ENCODE peak calls at places on chromosomes 2 and 18, in five cellular contexts. One of them, this sample, is unnamed. For H3K27me3, the result is how much of the 10 kb centered on the place peaks cover.

GRCh38 chr2:230895536-230896345 is 29.3 kb downstream of the GPR55 start:
- DNase-seq in upper lobe of right lung: no peak
- DNase-seq in IMR-90: no peak
- DNase-seq in CD4-positive, alpha-beta T cell: no peak
- DNase-seq in gastrocnemius medialis: no peak
- DNase-seq in this sample: no peak

GRCh38 chr2:14779252-14779651 is 146.7 kb downstream of the LRATD1 start:
- DNase-seq in upper lobe of right lung: no peak
- DNase-seq in IMR-90: no peak
- DNase-seq in gastrocnemius medialis: no peak
- DNase-seq in CD4-positive, alpha-beta T cell: no peak
- DNase-seq in this sample: no peak

GRCh38 chr2:187500585-187501359 is 52.7 kb upstream of the CALCRL start:
- DNase-seq in gastrocnemius medialis: no peak
- DNase-seq in upper lobe of right lung: no peak
- DNase-seq in IMR-90: peak
- DNase-seq in CD4-positive, alpha-beta T cell: no peak
- DNase-seq in this sample: no peak

GRCh38 chr2:9286553-9287399 is 80.2 kb downstream of the ASAP2 start:
- DNase-seq in upper lobe of right lung: no peak
- DNase-seq in gastrocnemius medialis: no peak
- DNase-seq in IMR-90: peak
- DNase-seq in CD4-positive, alpha-beta T cell: no peak
- DNase-seq in this sample: no peak

GRCh38 chr2:236663267-236663666 is 93.6 kb downstream of the ACKR3 start:
- DNase-seq in upper lobe of right lung: no peak
- DNase-seq in CD4-positive, alpha-beta T cell: no peak
- DNase-seq in gastrocnemius medialis: peak
- DNase-seq in IMR-90: no peak
- DNase-seq in this sample: no peak

GRCh38 chr2:201363857-201364560 is 6.9 kb upstream of the FLACC1 start:
- DNase-seq in upper lobe of right lung: no peak
- DNase-seq in gastrocnemius medialis: no peak
- DNase-seq in IMR-90: peak
- DNase-seq in CD4-positive, alpha-beta T cell: no peak
- DNase-seq in this sample: no peak

GRCh38 chr2:200226652-200227426 is 79.7 kb upstream of the SPATS2L start:
- DNase-seq in gastrocnemius medialis: peak
- DNase-seq in CD4-positive, alpha-beta T cell: no peak
- DNase-seq in upper lobe of right lung: no peak
- DNase-seq in IMR-90: no peak
- DNase-seq in this sample: no peak

GRCh38 chr2:12766421-12766879 is 49.7 kb downstream of the TRIB2 start:
- DNase-seq in IMR-90: peak
- DNase-seq in gastrocnemius medialis: no peak
- DNase-seq in upper lobe of right lung: no peak
- DNase-seq in CD4-positive, alpha-beta T cell: no peak
- DNase-seq in this sample: no peak

GRCh38 chr2:239155806-239156480 is 244.9 kb downstream of the HDAC4 start:
- DNase-seq in CD4-positive, alpha-beta T cell: no peak
- DNase-seq in upper lobe of right lung: peak
- DNase-seq in IMR-90: no peak
- DNase-seq in gastrocnemius medialis: peak
- DNase-seq in this sample: no peak

GRCh38 chr2:85998071-85998991 is 107.4 kb downstream of the POLR1A start:
- DNase-seq in upper lobe of right lung: peak
- DNase-seq in gastrocnemius medialis: peak
- DNase-seq in IMR-90: peak
- DNase-seq in CD4-positive, alpha-beta T cell: no peak
- DNase-seq in this sample: no peak

GRCh38 chr2:50987914-50988313 is 44.0 kb downstream of the NRXN1 start:
- DNase-seq in IMR-90: no peak
- DNase-seq in gastrocnemius medialis: no peak
- DNase-seq in CD4-positive, alpha-beta T cell: no peak
- DNase-seq in upper lobe of right lung: no peak
- DNase-seq in this sample: no peak

GRCh38 chr18:74512321-74513053 is 16.3 kb downstream of the CNDP2 start:
- DNase-seq in upper lobe of right lung: no peak
- DNase-seq in IMR-90: no peak
- DNase-seq in gastrocnemius medialis: no peak
- DNase-seq in CD4-positive, alpha-beta T cell: no peak
- DNase-seq in this sample: no peak

GRCh38 chr2:128178144-128178649 is 87.2 kb downstream of the UGGT1 start:
- DNase-seq in CD4-positive, alpha-beta T cell: no peak
- DNase-seq in upper lobe of right lung: no peak
- DNase-seq in IMR-90: no peak
- DNase-seq in gastrocnemius medialis: no peak
- DNase-seq in this sample: no peak

GRCh38 chr2:128177315-128177714 is 86.3 kb downstream of the UGGT1 start:
- DNase-seq in upper lobe of right lung: no peak
- DNase-seq in CD4-positive, alpha-beta T cell: no peak
- DNase-seq in gastrocnemius medialis: no peak
- DNase-seq in IMR-90: no peak
- DNase-seq in this sample: no peak

GRCh38 chr2:128178650-128179460 is 87.9 kb downstream of the UGGT1 start:
- DNase-seq in upper lobe of right lung: no peak
- DNase-seq in gastrocnemius medialis: peak
- DNase-seq in CD4-positive, alpha-beta T cell: peak
- DNase-seq in IMR-90: peak
- DNase-seq in this sample: no peak

GRCh38 chr2:128180031-128180430 is 89.0 kb downstream of the UGGT1 start:
- DNase-seq in upper lobe of right lung: no peak
- DNase-seq in CD4-positive, alpha-beta T cell: no peak
- DNase-seq in gastrocnemius medialis: no peak
- DNase-seq in IMR-90: peak
- DNase-seq in this sample: no peak

DNA sequence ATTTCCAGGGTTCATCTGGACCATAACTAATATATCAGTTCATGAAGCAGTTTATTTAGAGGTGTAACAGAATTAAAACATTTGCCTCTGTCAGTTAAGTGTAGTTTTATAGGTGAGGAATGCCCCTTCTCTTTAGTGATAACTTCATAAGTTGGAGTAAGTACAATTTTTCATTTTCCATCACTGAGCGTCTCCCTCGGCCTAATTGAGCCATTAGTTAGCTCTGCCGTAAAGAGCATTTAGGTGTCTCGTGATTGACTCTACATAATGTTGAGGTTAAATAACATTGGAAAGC is 88.4 kb downstream of the UGGT1 start:
- DNase-seq in IMR-90: no peak
- DNase-seq in upper lobe of right lung: no peak
- DNase-seq in gastrocnemius medialis: no peak
- DNase-seq in CD4-positive, alpha-beta T cell: no peak
- DNase-seq in this sample: no peak
- TF ChIP-seq CTCF in IMR-90: no peak
- TF ChIP-seq CTCF in upper lobe of right lung: no peak
- TF ChIP-seq CTCF in gastrocnemius medialis: no peak
- TF ChIP-seq CTCF in CD4-positive, alpha-beta T cell: no peak
- TF ChIP-seq CTCF in this sample: no peak

GRCh38 chr18:79784071-79784913 is 13.4 kb upstream of the KCNG2 start:
- DNase-seq in gastrocnemius medialis: no peak
- DNase-seq in upper lobe of right lung: peak
- DNase-seq in CD4-positive, alpha-beta T cell: no peak
- DNase-seq in IMR-90: no peak
- DNase-seq in this sample: no peak

GRCh38 chr18:79786781-79787526 is 10.8 kb upstream of the KCNG2 start:
- DNase-seq in gastrocnemius medialis: no peak
- DNase-seq in upper lobe of right lung: peak
- DNase-seq in IMR-90: peak
- DNase-seq in CD4-positive, alpha-beta T cell: no peak
- DNase-seq in this sample: no peak

GRCh38 chr18:79784965-79785770 is 12.6 kb upstream of the KCNG2 start:
- DNase-seq in gastrocnemius medialis: no peak
- DNase-seq in IMR-90: peak
- DNase-seq in CD4-positive, alpha-beta T cell: no peak
- DNase-seq in upper lobe of right lung: peak
- DNase-seq in this sample: no peak

GRCh38 chr18:79786304-79786703 is 11.4 kb upstream of the KCNG2 start:
- DNase-seq in upper lobe of right lung: peak
- DNase-seq in IMR-90: no peak
- DNase-seq in gastrocnemius medialis: no peak
- DNase-seq in CD4-positive, alpha-beta T cell: no peak
- DNase-seq in this sample: no peak

DNA sequence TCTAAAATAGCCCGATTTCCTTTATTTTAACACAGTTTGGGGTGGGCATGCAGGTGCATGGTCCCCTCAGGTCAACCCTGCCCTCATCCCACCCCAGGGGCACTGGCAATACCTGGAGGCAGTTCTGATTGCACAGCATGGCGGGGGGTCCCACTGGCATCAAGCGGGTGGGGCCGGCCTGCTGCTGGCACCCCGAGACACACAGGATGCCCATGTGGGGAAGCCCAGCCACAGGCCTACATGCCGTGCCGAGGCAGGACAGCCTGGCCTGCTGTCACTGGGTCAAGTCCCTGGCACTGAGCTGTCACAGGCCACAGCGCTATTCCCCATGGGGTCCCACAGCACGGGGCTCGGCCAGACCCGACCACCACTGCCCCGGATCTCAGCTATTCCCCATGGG is 11.9 kb upstream of the KCNG2 start:
- DNase-seq in CD4-positive, alpha-beta T cell: no peak
- DNase-seq in gastrocnemius medialis: no peak
- DNase-seq in IMR-90: no peak
- DNase-seq in upper lobe of right lung: peak
- DNase-seq in this sample: no peak
- H3K27me3 ChIP-seq in CD4-positive, alpha-beta T cell: half or more
- H3K27me3 ChIP-seq in gastrocnemius medialis: half or more
- H3K27me3 ChIP-seq in IMR-90: under half
- H3K27me3 ChIP-seq in upper lobe of right lung: half or more
- H3K27me3 ChIP-seq in this sample: under half

GRCh38 chr2:180739070-180739469 is 241.3 kb upstream of the UBE2E3 start:
- DNase-seq in CD4-positive, alpha-beta T cell: no peak
- DNase-seq in IMR-90: no peak
- DNase-seq in upper lobe of right lung: no peak
- DNase-seq in gastrocnemius medialis: peak
- DNase-seq in this sample: no peak

GRCh38 chr2:180742809-180743208 is 237.6 kb upstream of the UBE2E3 start:
- DNase-seq in gastrocnemius medialis: no peak
- DNase-seq in upper lobe of right lung: no peak
- DNase-seq in IMR-90: peak
- DNase-seq in CD4-positive, alpha-beta T cell: no peak
- DNase-seq in this sample: no peak

GRCh38 chr2:180747728-180748127 is 232.7 kb upstream of the UBE2E3 start:
- DNase-seq in upper lobe of right lung: no peak
- DNase-seq in IMR-90: peak
- DNase-seq in gastrocnemius medialis: no peak
- DNase-seq in CD4-positive, alpha-beta T cell: no peak
- DNase-seq in this sample: no peak

GRCh38 chr2:180743412-180743811 is 237.0 kb upstream of the UBE2E3 start:
- DNase-seq in gastrocnemius medialis: no peak
- DNase-seq in upper lobe of right lung: no peak
- DNase-seq in IMR-90: no peak
- DNase-seq in CD4-positive, alpha-beta T cell: no peak
- DNase-seq in this sample: no peak
- H3K27ac ChIP-seq in gastrocnemius medialis: no peak
- H3K27ac ChIP-seq in upper lobe of right lung: no peak
- H3K27ac ChIP-seq in IMR-90: no peak
- H3K27ac ChIP-seq in CD4-positive, alpha-beta T cell: no peak
- H3K27ac ChIP-seq in this sample: no peak

GRCh38 chr2:148829618-148830017 is 45.4 kb upstream of the KIF5C start:
- DNase-seq in IMR-90: no peak
- DNase-seq in gastrocnemius medialis: no peak
- DNase-seq in CD4-positive, alpha-beta T cell: no peak
- DNase-seq in upper lobe of right lung: no peak
- DNase-seq in this sample: no peak
- TF ChIP-seq CTCF in IMR-90: no peak
- TF ChIP-seq CTCF in gastrocnemius medialis: no peak
- TF ChIP-seq CTCF in CD4-positive, alpha-beta T cell: no peak
- TF ChIP-seq CTCF in upper lobe of right lung: no peak
- TF ChIP-seq CTCF in this sample: no peak

DNA sequence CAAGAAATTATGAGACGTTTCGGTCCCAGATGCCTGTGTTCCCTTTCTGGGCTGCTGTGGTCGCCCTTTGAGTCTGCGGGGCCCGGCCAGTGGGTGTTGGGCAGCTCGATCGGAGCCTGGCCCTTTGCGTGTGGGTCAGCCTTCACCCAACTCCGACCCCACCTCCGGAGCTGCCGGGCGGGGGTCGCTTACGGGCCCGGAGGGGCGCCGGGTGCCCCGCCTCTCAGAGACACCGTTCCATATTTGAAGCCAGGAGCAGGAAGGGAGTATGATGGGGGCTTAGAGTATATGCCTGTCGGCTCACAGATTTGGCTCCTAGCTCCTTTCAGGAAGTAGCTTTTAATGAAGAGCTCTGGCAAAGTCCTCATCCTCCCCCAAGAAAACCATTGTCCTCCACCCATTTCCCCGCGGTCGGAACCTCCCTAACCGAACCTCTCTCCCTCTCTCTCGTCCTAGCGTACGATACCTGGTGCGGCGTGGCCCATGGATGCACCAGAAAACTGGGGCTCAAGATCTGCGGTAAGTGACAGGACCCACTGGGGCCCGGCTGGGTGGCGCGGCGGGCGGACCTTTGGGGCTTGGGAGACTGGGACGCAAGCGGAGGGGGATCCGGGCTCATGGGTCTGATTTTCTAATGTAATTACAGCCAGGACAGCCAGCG is 5.1 kb downstream of the GAD1 start:
- DNase-seq in CD4-positive, alpha-beta T cell: no peak
- DNase-seq in upper lobe of right lung: no peak
- DNase-seq in IMR-90: no peak
- DNase-seq in gastrocnemius medialis: no peak
- DNase-seq in this sample: no peak
- H3K27me3 ChIP-seq in CD4-positive, alpha-beta T cell: half or more
- H3K27me3 ChIP-seq in upper lobe of right lung: half or more
- H3K27me3 ChIP-seq in IMR-90: half or more
- H3K27me3 ChIP-seq in gastrocnemius medialis: half or more
- H3K27me3 ChIP-seq in this sample: under half

DNA sequence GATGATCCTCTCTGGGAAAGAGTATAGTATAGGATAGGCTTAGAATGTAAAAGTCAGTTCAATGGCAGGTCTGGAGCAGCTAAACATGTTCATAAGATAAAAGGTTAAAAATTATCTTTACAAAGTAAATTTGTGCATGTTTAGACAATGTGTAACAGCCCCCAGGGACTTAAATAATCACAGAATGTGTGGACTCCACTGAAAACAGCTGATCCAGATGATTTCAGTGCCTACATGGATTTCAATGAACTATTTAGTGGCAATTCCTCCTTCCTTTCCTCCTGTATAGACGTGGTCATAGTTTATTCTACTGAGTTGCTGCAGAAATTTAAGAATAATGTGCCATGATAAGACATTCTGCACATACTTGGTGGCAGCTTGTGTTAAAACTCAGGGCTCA is 42.9 kb downstream of the ARHGEF33 start:
- DNase-seq in gastrocnemius medialis: no peak
- DNase-seq in IMR-90: peak
- DNase-seq in CD4-positive, alpha-beta T cell: no peak
- DNase-seq in upper lobe of right lung: no peak
- DNase-seq in this sample: no peak
- H3K27ac ChIP-seq in gastrocnemius medialis: no peak
- H3K27ac ChIP-seq in IMR-90: no peak
- H3K27ac ChIP-seq in CD4-positive, alpha-beta T cell: no peak
- H3K27ac ChIP-seq in upper lobe of right lung: no peak
- H3K27ac ChIP-seq in this sample: no peak

This sample was measured in ascending aorta.